ENCODE peak calls at places on chromosomes 16 and 17, in six cellular contexts. S is heart left ventricle; T is activated CD8-positive, alpha-beta T cell treated with anti-CD3 and anti-CD28 coated beads, Interleukin-2, amount 10 ng/mL, durations not matched to agents 7 days and 5 days; Z is lung; H is stimulated activated naive B cell treated with anti-CD40 and anti-IgM and Interleukin-4, amounts not matched to agents 10 μg/mL and 1 μg/mL and 100 μg/mL, for 72 hours; A is activated B cell treated with CpG ODN at 0.5 μM for 24 hours. W is an unnamed sample.

GRCh38 chr16:77169650-77170236 is 21.2 kb upstream of the MON1B start:
- ATAC-seq in A (peak; percentile 40), T (peak; percentile 76), H (peak; percentile 68), S (no peak), Z (no peak), W (peak; percentile 74)

GRCh38 chr17:45170280-45170975 is 8.8 kb downstream of the HEXIM2 start:
- ATAC-seq in Z (no peak), A (no peak), T (no peak), H (no peak), S (peak; percentile 43), W (no peak)

GRCh38 chr16:9650284-9650683 is 531.9 kb downstream of the GRIN2A start:
- ATAC-seq in T (no peak), H (no peak), Z (no peak), A (no peak), S (no peak), W (no peak)

GRCh38 chr16:67594956-67595355 is 32.6 kb downstream of the CTCF start:
- ATAC-seq in Z (no peak), H (no peak), S (no peak), T (no peak), A (no peak), W (no peak)

GRCh38 chr16:79564594-79565210 is 35.8 kb downstream of the MAF start:
- ATAC-seq in T (no peak), A (no peak), H (no peak), Z (no peak), S (no peak), W (no peak)

GRCh38 chr17:78041401-78042179 is 83.1 kb downstream of the TNRC6C start:
- ATAC-seq in T (no peak), H (no peak), S (peak; percentile 25), Z (no peak), A (no peak), W (no peak)

GRCh38 chr16:86396918-86397317 is 113.4 kb upstream of the FOXF1 start:
- ATAC-seq in A (no peak), H (no peak), S (no peak), T (no peak), Z (peak; percentile 60), W (no peak)

GRCh38 chr16:27505297-27506236 is 44.1 kb downstream of the GTF3C1 start:
- ATAC-seq in H (no peak), T (no peak), Z (no peak), A (no peak), S (peak; percentile 85), W (no peak)

GRCh38 chr17:1580979-1581676 is 18.5 kb upstream of the PITPNA start:
- ATAC-seq in H (no peak), A (no peak), Z (no peak), S (no peak), T (no peak), W (no peak)

GRCh38 chr16:3625911-3626732 is 14.7 kb upstream of the SLX4 start:
- ATAC-seq in Z (peak; percentile 53), T (peak; percentile 91), A (peak; percentile 82), S (no peak), H (peak; percentile 89), W (peak; percentile 84)

GRCh38 chr17:76141212-76142043 is at the start of gene FOXJ1:
- ATAC-seq in T (peak; percentile 55), S (peak; percentile 91), A (peak; percentile 75), H (peak; percentile 84), Z (peak; percentile 71), W (peak; percentile 81)

GRCh38 chr16:24139282-24139681 is 116.9 kb upstream of the CACNG3 start:
- ATAC-seq in S (no peak), H (peak; percentile 81), T (no peak), A (no peak), Z (no peak), W (peak; percentile 59)

GRCh38 chr17:43900183-43900857 is 7.0 kb downstream of the MPP2 start:
- ATAC-seq in T (peak; percentile 100), A (peak; percentile 100), H (peak; percentile 97), Z (peak; percentile 91), S (peak; percentile 98), W (peak; percentile 84)

GRCh38 chr16:56198044-56198754 is 6.9 kb downstream of the GNAO1 start:
- ATAC-seq in H (no peak), A (no peak), S (no peak), Z (no peak), T (no peak), W (no peak)

W was measured in stimulated activated memory B cell treated with anti-CD40 and anti-IgM and Interleukin-4, amounts not matched to agents 10 μg/mL and 1 μg/mL and 100 μg/mL, for 72 hours.